ENCODE peak calls at places on chromosome 5, in five cellular contexts. P is Calu3, U is nephron progenitor cell, V is choroid plexus epithelial cell, F is fibroblast of pulmonary artery. B is an unnamed sample.

GRCh38 chr5:126508962-126509279 is 85.7 kb downstream of the GRAMD2B start:
- DNase-seq in P (no peak), U (no peak), V (peak; percentile 96), F (peak; percentile 64), B (peak; percentile 30)

GRCh38 chr5:88780731-88781130 is 102.3 kb downstream of the MEF2C start:
- DNase-seq in P (no peak), U (no peak), V (no peak), F (no peak), B (no peak)

GRCh38 chr5:109711681-109712080 is 22.0 kb downstream of the MAN2A1 start:
- DNase-seq in P (no peak), U (no peak), V (no peak), F (no peak), B (no peak)

GRCh38 chr5:179270581-179271300 is 74.5 kb downstream of the ADAMTS2 start:
- DNase-seq in P (no peak), U (no peak), V (no peak), F (peak; percentile 68), B (no peak)

GRCh38 chr5:39107350-39107749 is 33.2 kb upstream of the RICTOR start:
- DNase-seq in P (no peak), U (no peak), V (no peak), F (no peak), B (no peak)

GRCh38 chr5:131633830-131634229 is 1.2 kb downstream of the RAPGEF6 start:
- DNase-seq in P (no peak), U (no peak), V (no peak), F (no peak), B (no peak)

GRCh38 chr5:2320611-2321010 is 430.9 kb downstream of the IRX2 start:
- DNase-seq in P (no peak), U (no peak), V (no peak), F (no peak), B (no peak)

GRCh38 chr5:2579126-2579525 is 172.4 kb downstream of the IRX2 start:
- DNase-seq in P (no peak), U (no peak), V (no peak), F (no peak), B (no peak)

GRCh38 chr5:133383580-133383939 is 228.8 kb downstream of the FSTL4 start:
- DNase-seq in P (no peak), U (no peak), V (no peak), F (no peak), B (peak; percentile 60)

GRCh38 chr5:143376911-143377838 is 26.3 kb downstream of the NR3C1 start:
- DNase-seq in P (peak; percentile 12), U (no peak), V (peak; percentile 56), F (peak; percentile 59), B (no peak)

GRCh38 chr5:140023611-140024191 is 19.4 kb downstream of the NRG2 start:
- DNase-seq in P (no peak), U (no peak), V (no peak), F (no peak), B (no peak)

GRCh38 chr5:91212336-91213092 is 170.6 kb downstream of the ARRDC3 start:
- DNase-seq in P (no peak), U (no peak), V (peak; percentile 79), F (peak; percentile 88), B (no peak)

DNA sequence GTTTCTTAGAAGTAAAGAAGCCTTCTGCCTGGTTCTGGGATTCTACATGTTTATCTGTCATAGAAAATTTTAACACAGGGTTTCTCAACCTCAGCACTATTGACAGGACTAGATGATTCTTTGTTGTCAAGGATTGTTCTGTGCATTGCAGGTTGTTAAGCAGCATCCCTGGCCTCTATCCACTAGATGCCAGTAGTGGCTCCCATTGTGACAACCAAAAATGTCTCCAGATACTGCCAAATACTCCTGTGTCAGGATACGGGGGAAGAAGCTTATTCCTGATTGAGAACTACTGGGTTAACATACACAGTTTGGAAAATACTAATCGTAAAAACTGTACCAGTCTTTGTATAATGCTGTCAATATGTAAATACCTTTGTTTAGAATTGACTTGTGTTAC is 167.1 kb downstream of the NIPBL start:
- DNase-seq in P (no peak), U (no peak), V (peak; percentile 16), F (peak; percentile 31), B (no peak)
- TF ChIP-seq CTCF in P (no peak), U (no peak), V (peak; percentile 37), F (peak; percentile 38), B (no peak)

GRCh38 chr5:142317673-142318261 is 7.1 kb downstream of the SPRY4 start:
- DNase-seq in P (no peak), U (no peak), V (peak; percentile 60), F (no peak), B (no peak)
- TF ChIP-seq CTCF in P (no peak), U (no peak), V (peak; percentile 66), F (peak; percentile 43), B (peak; percentile 21)

DNA sequence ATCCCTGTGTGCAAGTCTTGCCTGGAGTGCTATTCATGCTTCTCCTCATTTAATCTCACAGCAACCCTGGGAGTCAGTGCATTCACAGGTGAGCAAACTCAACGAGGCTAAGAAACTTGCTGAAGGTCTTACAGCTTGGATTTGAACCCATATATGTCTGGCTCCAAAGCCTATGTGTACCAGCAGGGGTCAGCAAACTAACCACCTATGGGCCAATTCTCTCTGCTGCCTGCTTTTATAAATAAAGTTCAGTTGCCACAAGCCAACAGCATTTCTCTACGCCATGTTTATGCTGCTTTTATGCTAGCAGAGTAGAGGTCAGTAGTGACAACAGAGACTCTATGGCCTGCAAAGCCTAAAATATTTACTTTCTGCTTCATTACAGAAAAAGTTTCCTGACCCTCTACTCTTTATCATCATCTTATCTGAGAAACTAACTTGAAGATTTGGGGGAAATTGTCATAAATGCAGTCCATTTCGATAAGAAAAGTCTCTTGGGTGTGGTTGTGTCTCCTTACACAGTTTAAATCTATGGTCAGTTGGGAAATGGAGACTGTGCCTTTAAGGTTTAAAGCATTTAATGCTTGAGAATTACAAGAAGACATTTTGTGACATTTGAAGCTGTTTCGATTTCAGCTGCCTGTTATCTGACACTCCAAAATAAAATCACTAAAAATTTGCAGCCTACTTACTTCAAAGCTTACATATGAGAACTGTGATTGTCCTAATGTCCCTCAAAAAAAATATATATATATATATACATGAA is 137.7 kb downstream of the PRELID2 start:
- DNase-seq in P (peak; percentile 54), U (peak; percentile 5), V (peak; percentile 87), F (peak; percentile 80), B (no peak)
- TF ChIP-seq CTCF in P (peak; percentile 55), U (peak; percentile 31), V (peak; percentile 83), F (peak; percentile 81), B (peak; percentile 55)

GRCh38 chr5:162852145-162852544 is 585.2 kb upstream of the CCNG1 start:
- DNase-seq in P (no peak), U (no peak), V (no peak), F (no peak), B (no peak)
- TF ChIP-seq CTCF in P (no peak), U (no peak), V (no peak), F (no peak), B (no peak)

GRCh38 chr5:78362220-78362619 is 1.8 kb downstream of the SCAMP1 start:
- DNase-seq in P (no peak), U (no peak), V (no peak), F (no peak), B (no peak)

GRCh38 chr5:78360674-78361225 is 333 bp downstream of the SCAMP1 start:
- DNase-seq in P (peak; percentile 69), U (peak; percentile 50), V (no peak), F (no peak), B (peak; percentile 87)

GRCh38 chr5:78359831-78360673 is at the start of gene SCAMP1:
- DNase-seq in P (peak; percentile 98), U (peak; percentile 95), V (peak; percentile 95), F (peak; percentile 94), B (peak; percentile 98)

GRCh38 chr5:78364005-78364404 is 3.6 kb downstream of the SCAMP1 start:
- DNase-seq in P (no peak), U (no peak), V (no peak), F (peak; percentile 6), B (no peak)

DNA sequence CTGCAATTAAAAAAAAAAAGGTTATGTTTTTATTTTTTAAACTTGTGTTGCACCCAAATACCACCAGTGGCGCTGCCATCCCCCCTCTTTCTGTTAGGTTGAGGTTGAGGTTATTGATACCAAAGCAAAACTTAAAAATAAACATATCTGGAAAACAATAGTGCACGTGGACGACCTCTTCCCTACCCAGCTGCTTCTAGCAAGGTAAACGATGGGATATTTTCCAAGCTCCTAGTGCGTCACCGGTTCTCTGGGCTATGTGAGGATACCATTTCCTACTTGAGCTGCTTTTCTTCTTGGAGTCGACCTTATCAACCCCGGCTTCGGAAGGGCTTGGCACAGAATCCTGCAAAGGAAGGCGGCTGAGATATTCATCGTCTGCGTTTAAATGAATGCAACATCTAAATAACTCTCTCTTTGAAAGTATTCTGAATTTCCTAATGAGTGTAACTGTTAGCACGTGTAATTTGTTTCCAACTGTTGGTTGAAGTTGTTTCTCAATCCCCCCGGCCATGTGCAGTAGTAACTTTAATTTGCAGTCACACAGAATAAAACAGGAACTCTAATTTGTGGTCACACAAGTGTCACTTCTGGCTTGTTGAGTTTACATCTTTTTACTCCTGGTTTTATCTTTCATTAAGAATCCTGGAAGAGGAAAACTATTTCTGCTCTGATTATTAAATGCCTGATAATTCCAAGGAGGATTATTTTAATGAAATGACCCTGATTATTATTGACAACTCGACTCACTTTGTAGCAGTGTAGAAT is 993 bp downstream of the SCAMP1 start:
- DNase-seq in P (peak; percentile 35), U (peak; percentile 7), V (peak; percentile 63), F (peak; percentile 79), B (no peak)
- TF ChIP-seq CTCF in P (peak; percentile 15), U (no peak), V (peak; percentile 49), F (peak; percentile 35), B (peak; percentile 41)

GRCh38 chr5:76457685-76458491 is 54.8 kb downstream of the IQGAP2 start:
- DNase-seq in P (peak; percentile 45), U (no peak), V (no peak), F (no peak), B (no peak)
- TF ChIP-seq CTCF in P (no peak), U (no peak), V (no peak), F (no peak), B (no peak)

DNA sequence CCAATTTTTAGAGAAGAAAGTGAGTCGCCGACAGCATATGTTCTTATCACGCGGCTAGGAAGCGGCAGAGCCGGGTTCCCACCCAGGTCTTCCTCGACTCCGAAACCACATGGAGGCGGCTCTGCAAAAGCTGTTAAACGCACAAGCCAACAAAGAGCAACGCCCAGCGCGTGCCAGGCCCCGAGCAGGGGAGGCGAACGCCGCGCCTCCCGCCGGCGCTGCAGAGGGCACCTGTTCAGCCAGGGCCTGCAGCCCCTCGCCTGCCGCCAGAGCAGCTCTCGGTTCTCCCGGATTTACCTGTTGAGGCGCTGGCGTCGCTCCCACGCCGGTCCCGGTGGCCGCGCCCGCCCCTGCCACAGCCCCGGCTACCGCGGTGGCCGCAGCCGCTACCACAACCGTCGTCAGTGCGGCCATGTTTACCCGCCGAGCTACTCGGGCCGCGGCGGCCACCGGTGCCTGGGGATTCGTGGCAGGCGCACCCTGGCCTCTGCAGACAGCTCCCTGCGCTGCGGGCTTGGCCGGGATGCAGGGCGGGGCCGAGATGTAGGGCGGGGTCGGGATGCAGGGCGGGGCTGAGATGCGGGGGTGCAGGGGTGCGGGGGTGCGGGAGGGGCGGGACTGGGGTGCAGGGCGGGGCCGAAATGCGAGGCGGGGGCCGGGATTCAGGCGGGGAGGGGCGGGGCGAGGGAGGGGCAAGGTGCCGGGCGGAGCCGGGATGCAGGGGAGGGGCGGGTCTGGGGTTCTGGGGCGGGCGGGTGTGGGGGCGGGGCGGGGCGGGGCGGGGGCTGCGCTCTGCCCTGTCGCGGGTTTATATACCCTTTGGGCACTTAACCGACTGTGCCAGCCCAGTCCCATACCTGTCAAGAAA is at the start of gene CCDC112:
- DNase-seq in P (peak; percentile 89), U (peak; percentile 83), V (peak; percentile 82), F (peak; percentile 76), B (peak; percentile 87)
- TF ChIP-seq CTCF in P (no peak), U (no peak), V (no peak), F (no peak), B (no peak)